ENCODE peak calls at places on chromosomes 16 and 17, in seven cellular contexts. Q is sciatic nerve, A is NCI-H1694 treated with DMSO at 0.1 percent for 48 hours, D is MCF 10A, F is activated T-helper 1 cell treated with Interleukin-2 at 50 U/mL for 16 hours, W is epithelial cell of proximal tubule, P is foreskin fibroblast. V is an unnamed sample.

GRCh38 chr16:20355114-20355782 is 2.7 kb upstream of the UMOD start:
- DNase-seq in D (no peak), P (no peak), W (no peak), Q (no peak), F (no peak), A (no peak), V (no peak)

GRCh38 chr16:57647136-57647875 is 18.9 kb downstream of the ADGRG1 start:
- DNase-seq in D (no peak), F (no peak), P (no peak), Q (no peak), A (no peak), W (no peak), V (no peak)

GRCh38 chr17:80354381-80354780 is 60.6 kb upstream of the ENDOV start:
- DNase-seq in W (no peak), D (no peak), F (no peak), Q (no peak), P (no peak), A (no peak), V (no peak)

GRCh38 chr17:16243811-16244567 is 27.0 kb downstream of the PIGL start:
- DNase-seq in F (no peak), A (no peak), P (no peak), Q (no peak), W (no peak), D (no peak), V (no peak)

GRCh38 chr17:61986898-61987297 is 59.1 kb upstream of the INTS2 start:
- DNase-seq in A (no peak), D (peak), P (no peak), W (peak), Q (no peak), F (no peak), V (no peak)

GRCh38 chr17:62804025-62804424 is 4.1 kb downstream of the MARCHF10 start:
- DNase-seq in A (no peak), P (no peak), W (no peak), D (no peak), F (no peak), Q (no peak), V (no peak)

GRCh38 chr16:47888142-47888541 is 267.7 kb downstream of the ABCC12 start:
- DNase-seq in P (peak), D (peak), Q (no peak), A (no peak), F (no peak), W (peak), V (no peak)

GRCh38 chr17:18187816-18188761 is 4.5 kb downstream of the ALKBH5 start:
- DNase-seq in F (no peak), P (peak), W (no peak), Q (no peak), D (no peak), A (no peak), V (peak)

GRCh38 chr16:81545470-81546175 is 101.0 kb downstream of the CMIP start:
- DNase-seq in A (no peak), Q (no peak), D (no peak), W (no peak), F (no peak), P (no peak), V (no peak)

GRCh38 chr16:51133130-51133529 is 17.9 kb downstream of the SALL1 start:
- DNase-seq in P (no peak), A (no peak), Q (no peak), F (no peak), W (no peak), D (no peak), V (no peak)

GRCh38 chr17:27559996-27560481 is 70.9 kb upstream of the LGALS9 start:
- DNase-seq in F (no peak), W (no peak), A (peak), D (peak), Q (peak), P (peak), V (no peak)

GRCh38 chr17:18257747-18258355 is 687 bp downstream of the FLII start:
- DNase-seq in W (no peak), P (peak), F (peak), D (peak), A (no peak), Q (peak), V (peak)

GRCh38 chr16:4101421-4102275 is 14.6 kb downstream of the ADCY9 start:
- DNase-seq in F (no peak), D (no peak), P (no peak), Q (peak), A (no peak), W (no peak), V (no peak)

GRCh38 chr16:82481455-82481854 is 145.3 kb upstream of the CDH13 start:
- DNase-seq in D (peak), W (no peak), P (no peak), A (no peak), Q (no peak), F (no peak), V (no peak)

GRCh38 chr17:59357929-59358328 is 26.5 kb downstream of the YPEL2 start:
- DNase-seq in Q (no peak), A (no peak), W (no peak), D (no peak), P (peak), F (no peak), V (no peak)